ENCODE peak calls at places on chromosomes 6 and 20, in nine cellular contexts. Z is lower lobe of right lung; Y is COR-L47; W is neuronal stem cell; X is AG09309; T is T-helper 17 cell; A is KBM-7; L is activated CD4-positive, CD25-positive, alpha-beta regulatory T cell; I is EL. S is an unnamed sample.

GRCh38 chr6:4059115-4059777 is 19.7 kb downstream of the FAM217A start:
- DNase-seq in Z (no peak), Y (no peak), W (no peak), X (peak; percentile 50), T (peak; percentile 15), A (peak; percentile 45), L (peak; percentile 24), I (peak; percentile 93), S (no peak)

GRCh38 chr6:22774129-22774528 is 204.8 kb downstream of the HDGFL1 start:
- DNase-seq in Z (no peak), Y (no peak), W (no peak), X (no peak), T (no peak), A (no peak), L (no peak), I (no peak), S (no peak)

GRCh38 chr6:150922137-150922536 is 56.6 kb downstream of the MTHFD1L start:
- DNase-seq in Z (no peak), Y (no peak), W (no peak), X (no peak), T (no peak), A (no peak), L (no peak), I (no peak), S (no peak)

GRCh38 chr6:36361071-36361470 is 24.4 kb upstream of the BNIP5 start:
- DNase-seq in Z (no peak), Y (no peak), W (no peak), X (no peak), T (no peak), A (no peak), L (no peak), I (no peak), S (no peak)

GRCh38 chr6:45783716-45784115 is 231.9 kb downstream of the CLIC5 start:
- DNase-seq in Z (no peak), Y (no peak), W (no peak), X (no peak), T (no peak), A (no peak), L (no peak), I (no peak), S (no peak)

GRCh38 chr6:142187209-142187608 is 40.1 kb downstream of the VTA1 start:
- DNase-seq in Z (no peak), Y (peak; percentile 31), W (no peak), X (no peak), T (no peak), A (no peak), L (no peak), I (no peak), S (no peak)

GRCh38 chr6:80158478-80158989 is 52.1 kb downstream of the BCKDHB start:
- DNase-seq in Z (no peak), Y (no peak), W (no peak), X (no peak), T (no peak), A (no peak), L (no peak), I (no peak), S (no peak)

GRCh38 chr6:111011360-111012142 is 29.7 kb downstream of the RPF2 start:
- DNase-seq in Z (no peak), Y (peak; percentile 7), W (peak; percentile 35), X (no peak), T (no peak), A (peak; percentile 80), L (no peak), I (peak; percentile 49), S (no peak)

GRCh38 chr6:131821408-131821807 is 13.6 kb downstream of the ENPP1 start:
- DNase-seq in Z (no peak), Y (no peak), W (no peak), X (no peak), T (no peak), A (no peak), L (no peak), I (no peak), S (no peak)

GRCh38 chr20:46057856-46058655 is 29.0 kb downstream of the SLC12A5 start:
- DNase-seq in Z (peak; percentile 78), Y (no peak), W (peak; percentile 45), X (no peak), T (no peak), A (no peak), L (no peak), I (peak; percentile 45), S (peak; percentile 16)

GRCh38 chr6:64467656-64468055 is 832.1 kb downstream of the PHF3 start:
- DNase-seq in Z (no peak), Y (no peak), W (no peak), X (no peak), T (no peak), A (no peak), L (no peak), I (no peak), S (no peak)

GRCh38 chr6:25692472-25692871 is 40.5 kb downstream of the SCGN start:
- DNase-seq in Z (no peak), Y (no peak), W (peak; percentile 12), X (no peak), T (no peak), A (no peak), L (no peak), I (no peak), S (no peak)

GRCh38 chr6:57221936-57222683 is at the start of gene RAB23:
- DNase-seq in Z (peak; percentile 83), Y (peak; percentile 67), W (peak; percentile 89), X (no peak), T (peak; percentile 80), A (peak; percentile 91), L (peak; percentile 62), I (peak; percentile 87), S (peak; percentile 84)

GRCh38 chr6:148867851-148868250 is 121.0 kb downstream of the UST start:
- DNase-seq in Z (no peak), Y (no peak), W (no peak), X (no peak), T (no peak), A (no peak), L (no peak), I (peak; percentile 50), S (no peak)

GRCh38 chr20:10671221-10671849 is 2.5 kb downstream of the JAG1 start:
- DNase-seq in Z (peak; percentile 86), Y (peak; percentile 47), W (no peak), X (peak; percentile 90), T (no peak), A (peak; percentile 66), L (no peak), I (peak; percentile 97), S (peak; percentile 83)

GRCh38 chr6:28719275-28719940 is 193.7 kb downstream of the GPX5 start:
- DNase-seq in Z (no peak), Y (no peak), W (no peak), X (no peak), T (no peak), A (no peak), L (no peak), I (peak; percentile 69), S (no peak)

GRCh38 chr6:145734486-145735355 is 599 bp downstream of the EPM2A start:
- DNase-seq in Z (peak; percentile 93), Y (peak; percentile 56), W (peak; percentile 87), X (peak; percentile 43), T (peak; percentile 39), A (peak; percentile 91), L (peak; percentile 43), I (peak; percentile 92), S (peak; percentile 90)

GRCh38 chr6:170048615-170049256 is 242.1 kb downstream of the DLL1 start:
- DNase-seq in Z (peak; percentile 82), Y (no peak), W (no peak), X (no peak), T (no peak), A (peak; percentile 87), L (no peak), I (peak; percentile 31), S (peak; percentile 63)

GRCh38 chr6:152941746-152942145 is 41.1 kb downstream of the FBXO5 start:
- DNase-seq in Z (no peak), Y (no peak), W (no peak), X (no peak), T (no peak), A (no peak), L (no peak), I (no peak), S (no peak)

GRCh38 chr20:58137236-58137635 is 91.2 kb downstream of the ANKRD60 start:
- DNase-seq in Z (no peak), Y (no peak), W (no peak), X (no peak), T (no peak), A (no peak), L (no peak), I (no peak), S (no peak)

GRCh38 chr6:17845598-17845997 is 138.9 kb upstream of the NUP153 start:
- DNase-seq in Z (no peak), Y (no peak), W (no peak), X (no peak), T (no peak), A (no peak), L (no peak), I (no peak), S (no peak)

GRCh38 chr6:169339731-169340314 is 86.2 kb upstream of the THBS2 start:
- DNase-seq in Z (no peak), Y (no peak), W (no peak), X (no peak), T (no peak), A (no peak), L (no peak), I (no peak), S (no peak)

GRCh38 chr6:170368544-170368943 is 62.0 kb downstream of the FAM120B start:
- DNase-seq in Z (no peak), Y (no peak), W (no peak), X (no peak), T (no peak), A (no peak), L (no peak), I (no peak), S (no peak)

GRCh38 chr6:36120979-36121706 is 9.2 kb upstream of the MAPK13 start:
- DNase-seq in Z (peak; percentile 82), Y (no peak), W (no peak), X (no peak), T (peak; percentile 35), A (peak; percentile 56), L (peak; percentile 41), I (peak; percentile 56), S (peak; percentile 83)

GRCh38 chr6:35552285-35552917 is 39.7 kb upstream of the TULP1 start:
- DNase-seq in Z (peak; percentile 51), Y (no peak), W (no peak), X (no peak), T (peak; percentile 27), A (peak; percentile 70), L (peak; percentile 13), I (peak; percentile 43), S (peak; percentile 56)

GRCh38 chr20:3115190-3116107 is 30.9 kb upstream of the AVP start:
- DNase-seq in Z (no peak), Y (peak; percentile 65), W (peak; percentile 44), X (peak; percentile 17), T (no peak), A (peak; percentile 91), L (no peak), I (peak; percentile 64), S (no peak)

GRCh38 chr20:45402946-45403345 is 5.1 kb upstream of the DBNDD2 start:
- DNase-seq in Z (no peak), Y (no peak), W (no peak), X (no peak), T (no peak), A (no peak), L (no peak), I (no peak), S (no peak)

GRCh38 chr6:28880894-28881780 is 42.6 kb downstream of the TRIM27 start:
- DNase-seq in Z (no peak), Y (peak; percentile 38), W (peak; percentile 85), X (no peak), T (no peak), A (peak; percentile 84), L (no peak), I (peak; percentile 78), S (peak; percentile 71)

GRCh38 chr6:105688573-105688972 is 285.7 kb upstream of the PREP start:
- DNase-seq in Z (no peak), Y (no peak), W (no peak), X (no peak), T (no peak), A (no peak), L (no peak), I (no peak), S (no peak)

GRCh38 chr20:37071481-37071911 is 24.3 kb downstream of the RBL1 start:
- DNase-seq in Z (no peak), Y (no peak), W (no peak), X (peak; percentile 18), T (no peak), A (no peak), L (peak; percentile 5), I (peak; percentile 91), S (no peak)

GRCh38 chr6:29516108-29516507 is 28.4 kb upstream of the MAS1L start:
- DNase-seq in Z (no peak), Y (no peak), W (no peak), X (no peak), T (no peak), A (peak; percentile 45), L (no peak), I (peak; percentile 85), S (no peak)